ENCODE peak calls at places on chromosomes 11 and 22, in nine cellular contexts. J is endothelial cell of umbilical vein, O is HCT116, B is K562, E is transverse colon, P is upper lobe of left lung, G is spleen, I is HepG2, L is stomach. H is an unnamed sample.

GRCh38 chr11:113531078-113531477 is 55.9 kb upstream of the DRD2 start:
- DNase-seq in P (no peak), G (no peak), O (no peak), I (no peak), L (no peak), E (no peak), J (no peak), B (no peak), H (no peak)

GRCh38 chr11:112632866-112633505 is 328.2 kb upstream of the NCAM1 start:
- DNase-seq in E (no peak), L (no peak), B (no peak), I (no peak), P (no peak), G (no peak), O (no peak), J (no peak), H (no peak)

GRCh38 chr11:11382858-11383532 is 29.9 kb upstream of the CSNK2A3 start:
- DNase-seq in B (no peak), O (no peak), E (no peak), I (no peak), G (no peak), L (no peak), P (no peak), J (no peak), H (no peak)

GRCh38 chr11:86990520-86990919 is 35.3 kb upstream of the FZD4 start:
- DNase-seq in P (no peak), J (no peak), O (peak), E (no peak), I (peak), L (no peak), G (no peak), B (no peak), H (no peak)

GRCh38 chr11:12640926-12641849 is 33.0 kb upstream of the TEAD1 start:
- DNase-seq in J (no peak), E (no peak), L (no peak), B (no peak), I (peak), O (no peak), P (no peak), G (no peak), H (no peak)

GRCh38 chr11:102026217-102026616 is 21.0 kb upstream of the CFAP300 start:
- DNase-seq in I (no peak), J (no peak), E (no peak), L (no peak), P (peak), O (no peak), G (no peak), B (no peak), H (no peak)

GRCh38 chr22:27993201-27993635 is 74.2 kb upstream of the PITPNB start:
- DNase-seq in E (peak), P (no peak), O (no peak), B (no peak), I (no peak), G (no peak), J (no peak), L (peak), H (no peak)

GRCh38 chr11:89015614-89016013 is 50.2 kb downstream of the GRM5 start:
- DNase-seq in P (no peak), J (no peak), B (no peak), I (no peak), G (no peak), O (no peak), E (no peak), L (no peak), H (no peak)

GRCh38 chr22:33271390-33272161 is 213.4 kb upstream of the SYN3 start:
- DNase-seq in L (peak), J (no peak), E (peak), I (no peak), P (no peak), B (no peak), O (no peak), G (no peak), H (peak)

GRCh38 chr11:2928605-2929510 is at the start of gene PHLDA2:
- DNase-seq in B (peak), G (peak), O (peak), E (peak), I (no peak), J (peak), L (peak), P (peak), H (no peak)

GRCh38 chr11:122709042-122709760 is 53.7 kb downstream of the UBASH3B start:
- DNase-seq in L (no peak), J (no peak), P (no peak), O (peak), E (no peak), I (no peak), B (no peak), G (no peak), H (no peak)

GRCh38 chr11:66700337-66700736 is 22.6 kb upstream of the RBM4B start:
- DNase-seq in B (no peak), P (no peak), G (no peak), O (no peak), E (no peak), J (no peak), L (no peak), I (no peak), H (no peak)

GRCh38 chr11:83819936-83820549 is 533.9 kb upstream of the CCDC90B start:
- DNase-seq in J (peak), O (peak), E (no peak), G (no peak), P (no peak), B (peak), I (peak), L (no peak), H (peak)

GRCh38 chr11:16787035-16787744 is 48.7 kb downstream of the C11orf58 start:
- DNase-seq in G (no peak), E (no peak), L (no peak), B (no peak), O (no peak), I (no peak), J (peak), P (no peak), H (no peak)

GRCh38 chr11:125167954-125168821 is 3.6 kb downstream of the PKNOX2 start:
- DNase-seq in I (no peak), G (no peak), E (no peak), L (peak), O (no peak), P (no peak), J (no peak), B (no peak), H (peak)

GRCh38 chr11:115677190-115677589 is 173.0 kb upstream of the CADM1 start:
- DNase-seq in B (no peak), J (no peak), L (no peak), E (no peak), G (no peak), P (no peak), O (no peak), I (no peak), H (no peak)

GRCh38 chr22:49992921-49993648 is 19.5 kb downstream of the IL17REL start:
- DNase-seq in P (peak), O (no peak), G (peak), J (peak), L (peak), B (peak), I (peak), E (peak), H (peak)

GRCh38 chr11:133800666-133801065 is 44.6 kb downstream of the SPATA19 start:
- DNase-seq in P (no peak), B (no peak), E (no peak), G (no peak), J (no peak), L (no peak), O (no peak), I (no peak), H (no peak)

GRCh38 chr22:35971418-35972119 is 57.1 kb downstream of the RBFOX2 start:
- DNase-seq in E (no peak), B (no peak), I (peak), J (peak), G (no peak), O (no peak), P (no peak), L (no peak), H (no peak)

GRCh38 chr11:10752061-10752460 is 1.0 kb downstream of the CTR9 start:
- DNase-seq in I (no peak), O (no peak), P (no peak), G (no peak), B (no peak), E (no peak), L (no peak), J (no peak), H (no peak)

GRCh38 chr11:14645247-14645912 is 1.8 kb downstream of the PDE3B start:
- DNase-seq in O (no peak), P (no peak), J (peak), G (no peak), L (no peak), B (peak), I (peak), E (no peak), H (no peak)

GRCh38 chr22:40853961-40854360 is 2.5 kb downstream of the ST13 start:
- DNase-seq in L (no peak), E (no peak), G (no peak), J (peak), I (no peak), B (peak), O (no peak), P (no peak), H (no peak)

GRCh38 chr11:34252651-34253050 is 105.2 kb downstream of the ABTB2 start:
- DNase-seq in B (no peak), G (no peak), L (no peak), O (no peak), E (no peak), I (no peak), P (no peak), J (no peak), H (no peak)

GRCh38 chr11:47163198-47163597 is 13.5 kb downstream of the ARFGAP2 start:
- DNase-seq in P (no peak), L (no peak), O (no peak), E (no peak), J (no peak), G (no peak), B (no peak), I (no peak), H (no peak)

GRCh38 chr11:35236667-35237003 is 97.7 kb downstream of the CD44 start:
- DNase-seq in O (no peak), P (peak), B (no peak), L (no peak), E (no peak), I (no peak), G (no peak), J (no peak), H (no peak)

GRCh38 chr11:92224394-92225205 is at the start of gene FAT3:
- DNase-seq in P (no peak), I (no peak), G (no peak), O (no peak), L (no peak), B (no peak), J (peak), E (no peak), H (no peak)

GRCh38 chr22:44578516-44579230 is 80.6 kb upstream of the RTL6 start:
- DNase-seq in P (peak), B (no peak), I (no peak), L (no peak), J (no peak), E (no peak), G (peak), O (no peak), H (no peak)

GRCh38 chr11:65947133-65947532 is 1.9 kb downstream of the TSGA10IP start:
- DNase-seq in E (no peak), O (no peak), G (no peak), J (no peak), B (no peak), L (no peak), P (no peak), I (no peak), H (no peak)

GRCh38 chr22:35467788-35468187 is 67.8 kb downstream of the MCM5 start:
- DNase-seq in E (peak), P (peak), O (no peak), I (no peak), L (peak), J (peak), B (no peak), G (peak), H (peak)

GRCh38 chr11:46543564-46543963 is 50.3 kb downstream of the AMBRA1 start:
- DNase-seq in I (no peak), J (no peak), E (no peak), B (no peak), O (no peak), G (no peak), P (no peak), L (no peak), H (no peak)

GRCh38 chr11:23311986-23312940 is 452.0 kb upstream of the CCDC179 start:
- DNase-seq in J (peak), L (no peak), P (no peak), I (no peak), B (no peak), O (no peak), G (no peak), E (no peak), H (no peak)

GRCh38 chr11:69364901-69365300 is 70.9 kb downstream of the MYEOV start:
- DNase-seq in P (no peak), B (no peak), O (no peak), G (no peak), L (no peak), J (peak), I (no peak), E (no peak), H (no peak)

GRCh38 chr11:128738942-128739341 is 45.1 kb downstream of the FLI1 start:
- DNase-seq in J (no peak), L (no peak), I (no peak), B (no peak), P (no peak), O (no peak), E (no peak), G (no peak), H (no peak)

GRCh38 chr22:36778020-36778419 is 2.1 kb upstream of the IFT27 start:
- DNase-seq in J (no peak), O (no peak), P (no peak), I (no peak), L (no peak), B (no peak), G (no peak), E (no peak), H (no peak)

GRCh38 chr22:40107756-40108437 is 69.8 kb upstream of the TNRC6B start:
- DNase-seq in O (no peak), P (peak), J (no peak), L (peak), B (no peak), G (no peak), E (peak), I (no peak), H (peak)

GRCh38 chr11:126647735-126648134 is 292.2 kb downstream of the ST3GAL4 start:
- DNase-seq in J (no peak), L (no peak), P (no peak), B (no peak), I (no peak), O (peak), E (no peak), G (no peak), H (no peak)

GRCh38 chr11:68550485-68550817 is 89.9 kb downstream of the PPP6R3 start:
- DNase-seq in E (no peak), J (peak), I (no peak), B (no peak), P (no peak), O (no peak), G (no peak), L (no peak), H (no peak)

GRCh38 chr22:22810018-22810427 is 77.6 kb upstream of the IGLL5 start:
- DNase-seq in L (peak), O (peak), P (no peak), I (peak), G (peak), E (peak), B (peak), J (peak), H (no peak)

DNA sequence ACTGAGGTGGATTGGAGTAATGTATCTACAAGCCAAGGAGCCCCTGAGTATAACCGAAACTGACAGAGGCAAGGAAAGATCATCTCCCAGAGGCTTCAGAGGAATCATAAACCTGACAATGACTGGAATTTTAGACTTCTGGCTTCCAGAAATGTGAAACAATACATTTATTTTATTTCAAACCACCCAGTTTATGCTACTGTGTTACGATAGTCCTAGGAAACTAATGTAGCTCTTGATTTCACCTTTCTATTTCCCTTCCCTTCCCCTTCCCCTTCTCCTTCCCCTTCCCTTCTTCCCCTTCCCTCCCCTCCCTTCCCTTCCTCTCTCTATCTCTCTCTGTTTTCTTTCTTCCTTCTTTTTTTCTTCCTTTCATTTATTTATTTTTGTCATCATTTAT is 1775.3 kb downstream of the LRRC4C start:
- DNase-seq in J (no peak), I (no peak), G (no peak), P (no peak), L (no peak), O (no peak), E (no peak), B (no peak), H (no peak)
- TF ChIP-seq POLR2AphosphoS5 in J (no peak), I (no peak), G (no peak), P (no peak), L (no peak), O (no peak), E (no peak), B (no peak), H (no peak)

DNA sequence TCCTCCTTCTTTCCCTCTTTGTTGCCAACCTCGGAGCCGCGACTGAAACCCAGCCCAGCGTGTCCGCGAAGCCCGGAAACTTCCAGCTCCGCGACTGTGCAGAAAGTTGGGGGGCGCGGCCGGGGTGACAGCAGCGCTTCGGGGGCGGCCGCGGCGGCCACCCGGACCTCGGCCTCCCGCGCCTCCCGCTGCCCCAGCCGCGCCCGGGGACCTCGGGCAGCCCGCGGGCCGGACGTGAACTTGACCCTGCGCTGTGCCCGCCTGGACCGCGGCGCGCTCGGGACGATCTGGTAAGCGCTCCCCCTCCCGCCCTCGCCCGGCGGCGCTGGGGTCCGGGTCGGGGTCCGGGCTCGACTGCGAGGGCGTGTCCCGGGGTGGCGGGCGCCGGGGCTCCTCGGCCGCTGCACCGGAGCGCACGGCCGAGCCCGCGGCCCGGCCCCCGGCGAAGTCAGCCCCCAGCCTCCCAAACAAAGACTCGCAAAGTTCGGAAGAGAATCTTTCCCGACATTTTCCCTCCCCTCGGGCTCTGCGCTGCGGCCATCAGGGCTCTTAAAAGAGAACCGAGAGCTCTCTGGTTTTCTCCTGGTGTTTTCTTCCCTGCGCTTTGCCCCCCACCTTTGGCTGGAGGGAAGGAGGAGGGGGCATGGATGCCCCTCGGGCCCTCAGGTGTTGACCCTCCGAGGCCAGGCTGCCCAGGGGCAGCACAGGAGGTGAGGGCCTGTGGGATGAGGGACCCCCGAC is 67.9 kb upstream of the WNT7B start:
- DNase-seq in O (no peak), J (no peak), I (no peak), G (peak), P (peak), E (peak), B (no peak), L (peak), H (no peak)
- TF ChIP-seq POLR2A in O (no peak), J (peak), I (no peak), G (no peak), P (no peak), E (no peak), B (no peak), L (no peak), H (no peak)

DNA sequence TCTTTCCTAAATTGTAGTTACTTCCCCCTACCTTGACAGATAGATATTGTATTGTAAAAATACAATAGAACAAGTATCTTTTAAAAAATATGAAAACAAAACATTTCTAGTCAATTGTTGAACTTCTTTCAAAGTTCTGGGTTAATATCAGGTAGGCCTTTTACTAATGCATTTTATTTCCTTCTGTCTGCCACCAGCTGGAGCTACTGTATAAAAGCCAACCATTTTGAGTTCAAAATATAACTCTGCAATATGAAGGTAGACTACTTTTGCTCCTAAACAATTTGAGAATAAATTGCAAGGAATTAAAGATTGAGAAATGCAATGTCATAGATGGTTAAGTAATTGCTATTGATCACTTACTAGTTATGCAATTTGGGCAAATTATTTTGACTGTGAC is 22.1 kb upstream of the LIN7C start:
- DNase-seq in J (no peak), E (no peak), L (no peak), P (no peak), I (no peak), B (no peak), O (no peak), G (no peak), H (no peak)
- TF ChIP-seq CTCF in J (no peak), E (no peak), L (no peak), P (no peak), I (no peak), B (no peak), O (no peak), G (no peak), H (no peak)

DNA sequence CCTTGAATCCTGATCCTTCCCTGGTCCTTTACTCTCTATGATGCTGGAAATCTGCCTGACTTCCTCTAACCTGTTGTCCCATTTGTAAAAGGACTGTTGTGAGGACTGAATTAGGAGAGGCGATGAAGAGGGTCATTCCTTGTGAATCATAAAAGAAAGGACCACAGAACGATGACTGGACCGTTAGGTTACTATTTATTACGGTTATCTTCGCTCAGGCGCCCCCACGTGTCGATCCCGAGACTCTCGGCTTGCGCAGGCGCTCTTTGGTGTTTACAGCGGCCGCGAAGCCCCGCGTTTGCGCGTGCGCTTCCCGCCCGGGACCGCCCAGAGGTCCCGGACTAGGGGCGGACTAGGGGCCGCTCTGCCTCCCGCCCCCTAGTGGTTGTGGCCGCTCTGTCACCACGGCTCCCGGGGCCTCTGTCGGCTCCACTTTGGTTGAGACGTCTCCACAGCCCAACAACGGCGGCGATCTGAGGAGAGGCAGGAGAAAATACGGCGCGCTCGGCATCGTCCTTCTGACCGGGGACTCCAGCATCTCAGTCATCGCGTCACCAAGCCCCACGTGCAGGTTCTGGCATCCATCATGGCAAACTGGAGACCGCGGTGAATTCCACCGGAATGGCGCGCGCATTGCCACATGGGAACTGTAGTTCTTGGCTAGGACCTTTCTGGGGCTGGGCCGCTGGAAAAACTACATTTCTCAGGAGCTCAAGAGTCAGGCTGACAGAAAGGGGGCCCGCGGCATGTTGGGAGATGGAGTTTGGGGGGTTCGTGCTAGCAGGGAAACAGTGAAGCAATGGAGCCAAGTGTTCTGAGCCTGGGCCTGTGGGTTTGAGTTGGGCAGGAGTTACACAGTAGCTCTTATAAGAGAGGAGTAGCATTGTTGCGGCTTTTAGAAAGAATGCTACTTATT is at the start of gene STARD10:
- DNase-seq in B (peak), I (peak), J (peak), E (peak), L (peak), O (peak), G (peak), P (peak), H (peak)
- TF ChIP-seq POLR2AphosphoS5 in B (no peak), I (peak), J (peak), E (peak), L (peak), O (peak), G (peak), P (peak), H (peak)

GRCh38 chr11:44979536-44980399 is 29.1 kb upstream of the TP53I11 start:
- DNase-seq in P (peak), I (no peak), L (peak), B (no peak), O (peak), G (peak), J (peak), E (peak), H (peak)
- TF ChIP-seq POLR2A in P (no peak), I (no peak), L (no peak), B (no peak), O (no peak), G (no peak), J (no peak), E (peak), H (no peak)

GRCh38 chr22:30327864-30328345 is 1.2 kb upstream of the TBC1D10A start:
- DNase-seq in O (peak), L (no peak), E (no peak), J (no peak), P (no peak), I (peak), G (no peak), B (no peak), H (peak)
- TF ChIP-seq CTCF in O (peak), L (no peak), E (no peak), J (no peak), P (no peak), I (peak), G (no peak), B (peak), H (peak)

H was measured in prostate gland.